ENCODE peak calls at places on chromosomes 6 and 20, in four cellular contexts. One of them, this sample, is unnamed.

GRCh38 chr20:24470031-24470781 is 777 bp downstream of the SYNDIG1 start:
- DNase-seq in foreskin fibroblast: no peak
- DNase-seq in colonic mucosa: no peak
- DNase-seq in GM19239: no peak
- DNase-seq in this sample: no peak

GRCh38 chr6:168330403-168330802 is 10.8 kb upstream of the DACT2 start:
- DNase-seq in foreskin fibroblast: no peak
- DNase-seq in colonic mucosa: no peak
- DNase-seq in GM19239: no peak
- DNase-seq in this sample: no peak

GRCh38 chr6:100370265-100370664 is 94.5 kb downstream of the SIM1 start:
- DNase-seq in GM19239: no peak
- DNase-seq in foreskin fibroblast: no peak
- DNase-seq in colonic mucosa: no peak
- DNase-seq in this sample: no peak

GRCh38 chr6:127879685-127880084 is 21.2 kb downstream of the THEMIS start:
- DNase-seq in foreskin fibroblast: no peak
- DNase-seq in colonic mucosa: no peak
- DNase-seq in GM19239: no peak
- DNase-seq in this sample: no peak

GRCh38 chr20:45405566-45406259 is 2.4 kb upstream of the DBNDD2 start:
- DNase-seq in colonic mucosa: peak
- DNase-seq in GM19239: no peak
- DNase-seq in foreskin fibroblast: no peak
- DNase-seq in this sample: peak

GRCh38 chr6:105608711-105609374 is 206.0 kb upstream of the PREP start:
- DNase-seq in GM19239: no peak
- DNase-seq in foreskin fibroblast: peak
- DNase-seq in colonic mucosa: peak
- DNase-seq in this sample: peak

GRCh38 chr20:62885808-62886708 is 24.4 kb upstream of the TCFL5 start:
- DNase-seq in colonic mucosa: no peak
- DNase-seq in GM19239: no peak
- DNase-seq in foreskin fibroblast: no peak
- DNase-seq in this sample: peak

GRCh38 chr20:38730989-38731737 is 6.9 kb downstream of the SLC32A1 start:
- DNase-seq in GM19239: peak
- DNase-seq in foreskin fibroblast: peak
- DNase-seq in colonic mucosa: peak
- DNase-seq in this sample: peak

GRCh38 chr20:36548006-36548315 is 6.6 kb downstream of the MYL9 start:
- DNase-seq in foreskin fibroblast: no peak
- DNase-seq in GM19239: no peak
- DNase-seq in colonic mucosa: no peak
- DNase-seq in this sample: no peak

GRCh38 chr6:72621243-72622093 is at the start of gene KCNQ5:
- DNase-seq in colonic mucosa: no peak
- DNase-seq in foreskin fibroblast: no peak
- DNase-seq in GM19239: no peak
- DNase-seq in this sample: peak

GRCh38 chr6:514396-514973 is 122.9 kb downstream of the IRF4 start:
- DNase-seq in colonic mucosa: no peak
- DNase-seq in GM19239: no peak
- DNase-seq in foreskin fibroblast: no peak
- DNase-seq in this sample: no peak

GRCh38 chr20:40279390-40279789 is 409.6 kb downstream of the MAFB start:
- DNase-seq in GM19239: no peak
- DNase-seq in colonic mucosa: peak
- DNase-seq in foreskin fibroblast: peak
- DNase-seq in this sample: peak

GRCh38 chr6:170057034-170057734 is 233.7 kb downstream of the DLL1 start:
- DNase-seq in foreskin fibroblast: no peak
- DNase-seq in GM19239: no peak
- DNase-seq in colonic mucosa: no peak
- DNase-seq in this sample: peak

GRCh38 chr20:61434361-61434781 is 182.3 kb downstream of the CDH4 start:
- DNase-seq in colonic mucosa: no peak
- DNase-seq in GM19239: no peak
- DNase-seq in foreskin fibroblast: peak
- DNase-seq in this sample: no peak

GRCh38 chr6:53630533-53631269 is 34.9 kb downstream of the KLHL31 start:
- DNase-seq in foreskin fibroblast: no peak
- DNase-seq in GM19239: no peak
- DNase-seq in colonic mucosa: no peak
- DNase-seq in this sample: no peak

GRCh38 chr6:132286298-132287019 is 114.8 kb downstream of the MOXD1 start:
- DNase-seq in colonic mucosa: peak
- DNase-seq in GM19239: no peak
- DNase-seq in foreskin fibroblast: no peak
- DNase-seq in this sample: peak

GRCh38 chr6:52454556-52454955 is 34.4 kb downstream of the EFHC1 start:
- DNase-seq in colonic mucosa: no peak
- DNase-seq in GM19239: no peak
- DNase-seq in foreskin fibroblast: peak
- DNase-seq in this sample: no peak

GRCh38 chr6:162200036-162200435 is 527.5 kb downstream of the PRKN start:
- DNase-seq in GM19239: no peak
- DNase-seq in colonic mucosa: no peak
- DNase-seq in foreskin fibroblast: no peak
- DNase-seq in this sample: no peak

GRCh38 chr20:15919118-15919517 is 654.1 kb downstream of the KIF16B start:
- DNase-seq in colonic mucosa: no peak
- DNase-seq in foreskin fibroblast: no peak
- DNase-seq in GM19239: no peak
- DNase-seq in this sample: no peak

GRCh38 chr6:12010635-12011275 is 1.4 kb upstream of the HIVEP1 start:
- DNase-seq in GM19239: peak
- DNase-seq in colonic mucosa: peak
- DNase-seq in foreskin fibroblast: peak
- DNase-seq in this sample: peak

GRCh38 chr6:141467041-141467440 is 665.7 kb upstream of the GJE1 start:
- DNase-seq in GM19239: no peak
- DNase-seq in colonic mucosa: no peak
- DNase-seq in foreskin fibroblast: no peak
- DNase-seq in this sample: no peak